ENCODE peak calls at places on chromosomes 3 and 15, in five cellular contexts. F is heart right ventricle; G is CD8-positive, alpha-beta T cell; V is tibial artery; E is left lung. Q is an unnamed sample.

GRCh38 chr3:156511987-156512677 is 42.8 kb downstream of the SSR3 start:
- DNase-seq in G (no peak), E (no peak), V (no peak), F (no peak), Q (no peak)

GRCh38 chr3:162769559-162769958 is 1273.0 kb downstream of the OTOL1 start:
- DNase-seq in E (no peak), V (no peak), F (no peak), G (no peak), Q (no peak)

GRCh38 chr3:134791992-134792391 is 3.1 kb upstream of the EPHB1 start:
- DNase-seq in G (no peak), F (no peak), E (no peak), V (no peak), Q (no peak)

GRCh38 chr3:24680214-24680967 is 185.7 kb upstream of the THRB start:
- DNase-seq in G (peak; percentile 16), F (peak; percentile 68), E (peak; percentile 54), V (peak; percentile 77), Q (peak; percentile 59)

GRCh38 chr3:152026033-152026556 is 152.7 kb downstream of the SUCNR1 start:
- DNase-seq in F (no peak), V (no peak), G (no peak), E (no peak), Q (no peak)

GRCh38 chr3:38479431-38480092 is 16.6 kb upstream of the EXOG start:
- DNase-seq in G (peak; percentile 48), E (peak; percentile 50), V (peak; percentile 79), F (peak; percentile 42), Q (peak; percentile 48)

GRCh38 chr15:69885182-69886041 is 212.3 kb downstream of the TLE3 start:
- DNase-seq in F (no peak), G (no peak), V (no peak), E (no peak), Q (no peak)

GRCh38 chr3:194203482-194204035 is 67.6 kb downstream of the HES1 start:
- DNase-seq in E (no peak), F (no peak), G (peak; percentile 18), V (no peak), Q (no peak)

GRCh38 chr15:49040151-49040550 is 6.1 kb downstream of the SECISBP2L start:
- DNase-seq in G (no peak), F (no peak), V (no peak), E (no peak), Q (no peak)

GRCh38 chr15:100926258-100926657 is 7.1 kb downstream of the LRRK1 start:
- DNase-seq in E (no peak), F (no peak), G (no peak), V (no peak), Q (no peak)

GRCh38 chr15:90756916-90757315 is 39.8 kb downstream of the BLM start:
- DNase-seq in E (no peak), G (no peak), V (no peak), F (no peak), Q (no peak)

GRCh38 chr15:70236306-70237103 is 138.8 kb upstream of the TLE3 start:
- DNase-seq in F (no peak), G (no peak), V (no peak), E (no peak), Q (no peak)

GRCh38 chr3:193732827-193733226 is 139.8 kb downstream of the OPA1 start:
- DNase-seq in E (no peak), F (no peak), G (no peak), V (no peak), Q (no peak)

GRCh38 chr3:86388848-86389247 is 602.1 kb downstream of the VGLL3 start:
- DNase-seq in V (no peak), G (no peak), F (no peak), E (no peak), Q (no peak)

GRCh38 chr3:42263354-42264346 is 2.3 kb downstream of the CCK start:
- DNase-seq in F (no peak), G (peak; percentile 15), E (no peak), V (no peak), Q (no peak)

GRCh38 chr15:29141908-29142747 is 127.5 kb downstream of the NSMCE3 start:
- DNase-seq in V (peak; percentile 33), E (no peak), F (no peak), G (no peak), Q (no peak)

GRCh38 chr3:74643636-74644035 is 29.2 kb upstream of the CNTN3 start:
- DNase-seq in G (no peak), V (no peak), E (no peak), F (peak; percentile 33), Q (peak; percentile 66)

GRCh38 chr3:128805771-128806170 is 73.6 kb upstream of the ACAD9 start:
- DNase-seq in V (no peak), F (no peak), E (no peak), G (no peak), Q (no peak)

GRCh38 chr15:80565398-80565797 is 129.7 kb upstream of the ABHD17C start:
- DNase-seq in E (no peak), V (no peak), G (no peak), F (no peak), Q (no peak)

GRCh38 chr3:123651449-123652345 is 66.8 kb upstream of the HACD2 start:
- DNase-seq in V (no peak), E (no peak), G (no peak), F (no peak), Q (no peak)

GRCh38 chr15:59292393-59292792 is 80.3 kb downstream of the MYO1E start:
- DNase-seq in F (no peak), V (no peak), G (no peak), E (no peak), Q (no peak)

GRCh38 chr3:48966876-48967361 is 23.1 kb upstream of the P4HTM start:
- DNase-seq in F (no peak), V (peak; percentile 28), E (no peak), G (no peak), Q (no peak)

GRCh38 chr15:92968926-92969664 is 69.0 kb downstream of the CHD2 start:
- DNase-seq in F (no peak), G (no peak), V (no peak), E (no peak), Q (no peak)

GRCh38 chr3:129978123-129978522 is 3.6 kb downstream of the TRH start:
- DNase-seq in E (no peak), V (no peak), F (no peak), G (no peak), Q (no peak)

GRCh38 chr3:197471221-197472010 is 84.4 kb downstream of the BDH1 start:
- DNase-seq in F (no peak), E (no peak), G (no peak), V (no peak), Q (no peak)

GRCh38 chr15:101372960-101373525 is 78.0 kb upstream of the SNRPA1 start:
- DNase-seq in E (no peak), V (no peak), F (no peak), G (no peak), Q (no peak)

GRCh38 chr3:148833223-148833622 is 5.6 kb downstream of the CPB1 start:
- DNase-seq in F (no peak), V (no peak), E (no peak), G (no peak), Q (no peak)

GRCh38 chr15:67991706-67992105 is 62.4 kb upstream of the PIAS1 start:
- DNase-seq in G (no peak), V (no peak), E (no peak), F (no peak), Q (no peak)

GRCh38 chr15:81273855-81274254 is 50.1 kb downstream of the STARD5 start:
- DNase-seq in E (no peak), G (no peak), V (no peak), F (no peak), Q (no peak)

GRCh38 chr3:77079988-77080585 is 40.2 kb downstream of the ROBO2 start:
- DNase-seq in G (no peak), F (no peak), V (no peak), E (no peak), Q (no peak)

GRCh38 chr3:77078279-77078678 is 38.4 kb downstream of the ROBO2 start:
- DNase-seq in F (no peak), V (no peak), G (no peak), E (no peak), Q (no peak)

GRCh38 chr3:77084511-77084910 is 44.6 kb downstream of the ROBO2 start:
- DNase-seq in G (no peak), F (no peak), V (no peak), E (no peak), Q (no peak)

GRCh38 chr3:77086408-77086807 is 46.5 kb downstream of the ROBO2 start:
- DNase-seq in E (no peak), V (no peak), F (no peak), G (no peak), Q (no peak)

DNA sequence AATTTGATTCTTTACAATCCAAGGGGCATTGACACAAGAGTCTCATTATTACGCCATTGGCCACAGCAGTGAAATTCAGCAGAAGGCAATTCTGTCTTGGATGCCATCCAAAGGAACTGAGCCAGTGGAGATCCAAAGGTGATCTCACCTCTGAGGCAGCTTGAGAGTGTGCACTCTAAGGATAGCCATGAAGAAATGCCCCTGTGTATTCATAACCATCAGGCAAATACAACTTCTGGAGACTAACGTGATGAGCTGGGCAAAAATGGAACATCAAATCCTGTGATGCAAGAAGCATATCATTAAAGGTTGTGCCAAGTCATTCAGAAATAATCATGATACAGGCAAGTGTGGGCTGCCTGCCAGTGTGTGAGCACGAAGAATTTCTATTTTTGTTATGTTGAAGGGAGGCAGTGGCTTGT is 41.4 kb downstream of the ROBO2 start:
- DNase-seq in G (no peak), E (peak; percentile 33), F (peak; percentile 29), V (no peak), Q (peak; percentile 26)
- H3K4me1 ChIP-seq in G (no peaks in the 10 kb centered on the region), E (no peaks in the 10 kb centered on the region), F (peaks cover 7% of the 10 kb centered on the region), V (no peaks in the 10 kb centered on the region), Q (peaks cover 14% of the 10 kb centered on the region)

DNA sequence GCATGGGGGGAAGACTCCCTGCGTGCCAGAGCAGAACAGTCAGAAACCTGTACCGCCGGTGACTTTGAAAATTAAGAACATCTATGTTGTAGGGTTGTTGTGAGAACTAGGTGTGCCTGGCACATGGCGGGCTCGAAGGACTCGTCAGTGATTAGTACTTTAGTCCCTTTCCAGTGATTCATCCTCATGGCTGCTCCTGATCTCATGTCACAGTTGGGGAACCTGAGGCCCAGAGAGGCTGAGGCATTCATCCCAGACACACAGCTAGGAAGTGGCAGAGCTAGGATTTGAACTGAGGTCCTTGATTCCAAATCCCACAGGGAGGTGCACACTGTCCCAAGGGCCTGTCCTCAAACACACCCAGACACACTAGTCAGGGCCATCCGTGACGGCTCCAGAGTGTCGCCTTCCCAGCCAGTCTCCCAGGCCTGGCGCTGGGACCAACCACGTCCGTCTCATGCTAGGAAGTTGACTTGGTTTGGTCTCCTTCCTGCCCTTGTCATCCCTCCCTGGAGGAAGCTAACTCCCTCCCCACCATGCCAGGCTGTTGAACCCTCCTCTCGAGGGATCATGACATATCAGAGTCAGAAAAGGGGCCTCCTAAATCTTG is 58.4 kb downstream of the SMAD6 start:
- DNase-seq in E (no peak), F (no peak), V (no peak), G (no peak), Q (no peak)
- H3K4me1 ChIP-seq in E (peaks cover 52% of the 10 kb centered on the region), F (peaks cover 70% of the 10 kb centered on the region), V (peaks cover 100% of the 10 kb centered on the region), G (no peaks in the 10 kb centered on the region), Q (peaks cover 87% of the 10 kb centered on the region)

DNA sequence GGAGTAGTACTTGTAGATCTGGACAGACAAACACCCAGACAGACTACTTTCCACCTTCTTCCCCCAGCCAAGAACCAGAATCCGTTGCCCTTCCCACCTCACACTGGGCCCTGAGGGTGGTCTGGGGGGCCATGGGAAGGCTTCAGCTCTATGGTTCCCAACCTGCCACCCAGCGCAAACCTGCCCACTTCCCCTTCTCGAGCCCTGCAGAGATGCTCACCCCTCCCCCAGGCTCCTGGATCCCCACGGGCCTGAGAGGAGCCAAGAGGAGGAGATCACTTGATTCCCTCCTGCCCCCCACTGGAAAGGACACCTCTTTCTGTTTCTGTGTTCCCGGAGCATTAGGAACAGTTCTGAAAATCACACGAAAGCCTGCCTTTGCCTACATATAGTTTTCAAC is 8.7 kb downstream of the STRA6 start:
- DNase-seq in E (no peak), G (no peak), V (no peak), F (no peak), Q (no peak)
- H3K4me1 ChIP-seq in E (peaks cover 7% of the 10 kb centered on the region), G (no peaks in the 10 kb centered on the region), V (peaks cover 15% of the 10 kb centered on the region), F (peaks cover 14% of the 10 kb centered on the region), Q (peaks cover 25% of the 10 kb centered on the region)

GRCh38 chr15:91944334-91944733 is 90.8 kb downstream of the SLCO3A1 start:
- DNase-seq in V (no peak), F (no peak), E (no peak), G (no peak), Q (no peak)
- H3K4me1 ChIP-seq in V (peaks cover 79% of the 10 kb centered on the region), F (peaks cover 89% of the 10 kb centered on the region), E (peaks cover 73% of the 10 kb centered on the region), G (no peaks in the 10 kb centered on the region), Q (peaks cover 97% of the 10 kb centered on the region)

Q was measured in left ventricle myocardium inferior.